ENCODE peak calls at places on chromosome 18, in six cellular contexts. P is right lobe of liver, X is neural progenitor cell, K is GM23338, Q is bronchial epithelial cell, M is colonic mucosa. R is an unnamed sample.

GRCh38 chr18:6729247-6730091 is at the start of gene ARHGAP28:
- DNase-seq in P (peak; percentile 77), X (peak; percentile 96), K (peak; percentile 86), Q (peak; percentile 34), M (peak; percentile 76), R (peak; percentile 77)

GRCh38 chr18:9737814-9738160 is 29.7 kb downstream of the RAB31 start:
- DNase-seq in P (no peak), X (no peak), K (no peak), Q (no peak), M (no peak), R (no peak)

GRCh38 chr18:59569321-59569720 is 127.9 kb downstream of the CCBE1 start:
- DNase-seq in P (no peak), X (no peak), K (no peak), Q (no peak), M (no peak), R (no peak)

GRCh38 chr18:5584751-5585417 is 41.1 kb upstream of the EPB41L3 start:
- DNase-seq in P (no peak), X (no peak), K (no peak), Q (peak; percentile 10), M (no peak), R (no peak)

GRCh38 chr18:62614499-62614898 is 91.7 kb downstream of the ZCCHC2 start:
- DNase-seq in P (no peak), X (no peak), K (no peak), Q (no peak), M (no peak), R (no peak)

GRCh38 chr18:70024088-70024487 is 76.4 kb upstream of the CD226 start:
- DNase-seq in P (no peak), X (no peak), K (no peak), Q (no peak), M (no peak), R (no peak)

GRCh38 chr18:2258954-2259353 is 312.4 kb downstream of the METTL4 start:
- DNase-seq in P (no peak), X (no peak), K (no peak), Q (no peak), M (no peak), R (no peak)

GRCh38 chr18:48166971-48167370 is 236.5 kb upstream of the SMAD2 start:
- DNase-seq in P (peak; percentile 61), X (no peak), K (no peak), Q (no peak), M (peak; percentile 74), R (no peak)

GRCh38 chr18:75377258-75377657 is 50.2 kb downstream of the SMIM21 start:
- DNase-seq in P (no peak), X (no peak), K (no peak), Q (no peak), M (no peak), R (no peak)

GRCh38 chr18:49562481-49563129 is 748 bp downstream of the LIPG start:
- DNase-seq in P (peak; percentile 34), X (peak; percentile 64), K (peak; percentile 50), Q (peak; percentile 33), M (peak; percentile 35), R (no peak)

GRCh38 chr18:55261253-55261652 is 302.0 kb upstream of the CCDC68 start:
- DNase-seq in P (no peak), X (no peak), K (no peak), Q (no peak), M (no peak), R (no peak)

GRCh38 chr18:79787527-79788095 is 10.1 kb upstream of the KCNG2 start:
- DNase-seq in P (no peak), X (no peak), K (no peak), Q (no peak), M (no peak), R (no peak)

GRCh38 chr18:26458526-26459232 is 89.7 kb downstream of the KCTD1 start:
- DNase-seq in P (no peak), X (no peak), K (no peak), Q (peak; percentile 86), M (no peak), R (no peak)

GRCh38 chr18:11666176-11666575 is 22.9 kb upstream of the GNAL start:
- DNase-seq in P (no peak), X (no peak), K (no peak), Q (no peak), M (no peak), R (no peak)

GRCh38 chr18:36477776-36478175 is 180.3 kb downstream of the FHOD3 start:
- DNase-seq in P (no peak), X (no peak), K (no peak), Q (no peak), M (no peak), R (no peak)

GRCh38 chr18:71028285-71028762 is 739.5 kb downstream of the SOCS6 start:
- DNase-seq in P (no peak), X (no peak), K (no peak), Q (no peak), M (no peak), R (no peak)

GRCh38 chr18:58336605-58337004 is 292.3 kb downstream of the ALPK2 start:
- DNase-seq in P (no peak), X (no peak), K (no peak), Q (no peak), M (no peak), R (no peak)

GRCh38 chr18:55343396-55344073 is 244.5 kb downstream of the TCF4 start:
- DNase-seq in P (no peak), X (no peak), K (peak; percentile 60), Q (peak; percentile 37), M (no peak), R (no peak)

GRCh38 chr18:8656226-8656625 is 47.0 kb downstream of the RAB12 start:
- DNase-seq in P (no peak), X (no peak), K (no peak), Q (no peak), M (no peak), R (no peak)

GRCh38 chr18:63320041-63320689 is 596 bp upstream of the BCL2 start:
- DNase-seq in P (peak; percentile 84), X (peak; percentile 87), K (peak; percentile 87), Q (peak; percentile 54), M (peak; percentile 84), R (no peak)

GRCh38 chr18:35322486-35323258 is 21.5 kb downstream of the ZNF24 start:
- DNase-seq in P (no peak), X (no peak), K (no peak), Q (peak; percentile 73), M (no peak), R (no peak)

GRCh38 chr18:47036298-47036874 is 965 bp upstream of the ELOA2 start:
- DNase-seq in P (no peak), X (peak; percentile 39), K (peak; percentile 72), Q (peak; percentile 34), M (peak; percentile 20), R (no peak)

GRCh38 chr18:4412286-4412685 is 42.8 kb downstream of the DLGAP1 start:
- DNase-seq in P (no peak), X (no peak), K (no peak), Q (no peak), M (no peak), R (no peak)

GRCh38 chr18:23719634-23720201 is 30.5 kb downstream of the LAMA3 start:
- DNase-seq in P (no peak), X (no peak), K (no peak), Q (peak; percentile 97), M (no peak), R (peak; percentile 98)

GRCh38 chr18:43714346-43715010 is 437.2 kb upstream of the SYT4 start:
- DNase-seq in P (no peak), X (peak; percentile 4), K (no peak), Q (no peak), M (no peak), R (no peak)

GRCh38 chr18:48296581-48296980 is 112.6 kb downstream of the ZBTB7C start:
- DNase-seq in P (no peak), X (no peak), K (no peak), Q (no peak), M (no peak), R (no peak)

GRCh38 chr18:1464444-1465217 is 560.0 kb downstream of the ADCYAP1 start:
- DNase-seq in P (no peak), X (no peak), K (no peak), Q (no peak), M (no peak), R (no peak)

GRCh38 chr18:72235422-72235821 is 308.7 kb downstream of the CBLN2 start:
- DNase-seq in P (no peak), X (peak; percentile 82), K (no peak), Q (peak; percentile 6), M (no peak), R (no peak)

GRCh38 chr18:5164903-5165302 is 32.2 kb downstream of the AKAIN1 start:
- DNase-seq in P (no peak), X (no peak), K (no peak), Q (no peak), M (no peak), R (no peak)

GRCh38 chr18:76458522-76459311 is 36.3 kb downstream of the ZNF516 start:
- DNase-seq in P (no peak), X (no peak), K (no peak), Q (no peak), M (no peak), R (no peak)

GRCh38 chr18:45830917-45831316 is 5.4 kb downstream of the SIGLEC15 start:
- DNase-seq in P (no peak), X (no peak), K (no peak), Q (no peak), M (no peak), R (no peak)
- H3K27me3 ChIP-seq in P (no peaks in the 10 kb centered on the region), X (peaks cover 10% of the 10 kb centered on the region), K (no peaks in the 10 kb centered on the region), Q (no peaks in the 10 kb centered on the region), M (no peaks in the 10 kb centered on the region), R (no peaks in the 10 kb centered on the region)

DNA sequence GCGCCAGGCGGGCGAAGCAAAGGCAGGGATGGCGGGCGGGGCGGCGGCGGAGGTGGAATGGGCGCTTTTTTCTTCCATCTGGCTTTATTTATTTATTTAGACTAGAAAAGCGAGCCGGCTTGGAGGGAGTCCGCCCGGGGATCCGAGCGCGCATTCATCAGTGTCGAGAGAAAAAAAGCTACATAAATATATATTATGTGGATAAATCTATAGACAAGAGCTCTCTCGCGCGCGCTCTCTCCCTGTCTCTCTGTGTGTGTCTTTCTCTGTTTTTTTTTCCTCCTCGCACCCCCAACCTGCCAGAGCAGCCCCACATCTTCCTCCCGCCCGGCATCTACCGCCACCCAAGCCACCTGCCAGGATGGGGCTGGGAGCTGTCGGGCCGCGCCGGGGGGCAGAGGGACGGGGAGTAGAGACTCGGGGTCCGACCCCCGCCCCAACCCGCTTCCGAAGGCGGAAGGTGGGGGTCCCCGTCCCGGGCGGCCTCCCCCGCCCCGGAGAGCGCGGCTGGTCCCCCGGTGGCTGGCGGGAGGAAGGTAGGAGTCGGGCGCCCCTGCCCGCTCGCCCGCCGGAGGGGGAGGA is 972 bp upstream of the CELF4 start:
- DNase-seq in P (no peak), X (peak; percentile 36), K (peak; percentile 46), Q (no peak), M (no peak), R (no peak)
- H3K4me3 ChIP-seq in P (peak overlapping the region; percentile 26), X (peak overlapping the region; percentile 81), K (peak overlapping the region; percentile 87), Q (peak overlapping the region; percentile 53), M (peak overlapping the region; percentile 24), R (peak overlapping the region; percentile 35)

DNA sequence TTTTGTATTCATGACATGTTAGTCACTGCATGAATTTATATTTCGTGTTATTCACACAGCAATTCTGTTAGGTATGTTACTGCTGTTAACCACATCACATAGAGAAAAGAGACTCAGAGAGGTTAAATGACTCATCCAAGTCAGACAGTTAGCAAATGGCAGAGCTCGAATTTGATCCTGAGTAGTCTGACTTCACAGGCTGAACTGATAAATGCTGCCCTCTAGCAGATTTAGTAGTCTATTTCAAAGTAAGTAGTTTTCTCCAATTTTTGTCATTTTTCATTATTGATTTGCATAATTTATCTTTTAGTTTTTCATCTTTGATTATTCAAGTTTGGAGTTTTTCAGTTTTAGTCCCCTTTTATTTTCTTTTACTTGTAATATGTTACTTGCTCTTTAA is 58.3 kb downstream of the WDR7 start:
- DNase-seq in P (no peak), X (no peak), K (peak; percentile 61), Q (peak; percentile 92), M (no peak), R (peak; percentile 44)
- TF ChIP-seq CTCF in P (peak; percentile 29), X (peak; percentile 29), K (peak; percentile 38), Q (peak; percentile 28), M (no peak), R (peak; percentile 16)

GRCh38 chr18:45568017-45568416 is 47.3 kb upstream of the SLC14A2 start:
- DNase-seq in P (no peak), X (no peak), K (no peak), Q (no peak), M (no peak), R (no peak)
- H3K27me3 ChIP-seq in P (no peaks in the 10 kb centered on the region), X (no peaks in the 10 kb centered on the region), K (no peaks in the 10 kb centered on the region), Q (no peaks in the 10 kb centered on the region), M (no peaks in the 10 kb centered on the region), R (peaks cover 1% of the 10 kb centered on the region)